ENCODE peak calls at places on chromosomes 11 and 22, in five cellular contexts. Y is HCT116; R is upper lobe of right lung; S is adrenal gland; T is naive thymus-derived CD4-positive, alpha-beta T cell. C is an unnamed sample.

GRCh38 chr11:102220728-102221467 is 96.4 kb upstream of the BIRC3 start:
- DNase-seq in Y (no peak), T (no peak), S (no peak), R (no peak), C (no peak)

GRCh38 chr22:46326066-46326680 is 9.3 kb upstream of the TRMU start:
- DNase-seq in Y (no peak), S (no peak), T (no peak), R (no peak), C (no peak)

GRCh38 chr22:20968281-20968977 is 1.4 kb downstream of the AIFM3 start:
- DNase-seq in S (no peak), T (no peak), R (no peak), Y (no peak), C (no peak)

GRCh38 chr11:15108592-15109130 is 6.1 kb upstream of the INSC start:
- DNase-seq in Y (no peak), S (no peak), T (no peak), R (no peak), C (no peak)

GRCh38 chr11:117882539-117882938 is 6.1 kb upstream of the FXYD6 start:
- DNase-seq in R (no peak), Y (no peak), T (no peak), S (peak), C (no peak)

GRCh38 chr11:22976146-22976545 is 115.9 kb upstream of the CCDC179 start:
- DNase-seq in Y (no peak), S (peak), R (no peak), T (no peak), C (no peak)

GRCh38 chr11:67006029-67006884 is 16.7 kb upstream of the SYT12 start:
- DNase-seq in T (no peak), S (no peak), R (no peak), Y (peak), C (no peak)

GRCh38 chr11:122808494-122808893 is 29.8 kb upstream of the CRTAM start:
- DNase-seq in R (no peak), T (no peak), Y (no peak), S (no peak), C (peak)

GRCh38 chr11:36023922-36024321 is 80.1 kb downstream of the LDLRAD3 start:
- DNase-seq in R (no peak), T (no peak), S (no peak), Y (no peak), C (no peak)

GRCh38 chr11:118625976-118626375 is 18.6 kb downstream of the PHLDB1 start:
- DNase-seq in R (no peak), T (no peak), S (no peak), Y (no peak), C (no peak)

GRCh38 chr22:21014202-21015050 is 539 bp upstream of the P2RX6 start:
- DNase-seq in T (peak), R (peak), Y (peak), S (peak), C (peak)

GRCh38 chr11:65291613-65292012 is 23.1 kb upstream of the CDC42EP2 start:
- DNase-seq in T (no peak), Y (no peak), S (no peak), R (no peak), C (no peak)

GRCh38 chr11:803467-803742 is 1.6 kb downstream of the PIDD1 start:
- DNase-seq in Y (no peak), R (no peak), T (no peak), S (no peak), C (no peak)

GRCh38 chr22:47090591-47091240 is 328.3 kb downstream of the TBC1D22A start:
- DNase-seq in T (peak), R (no peak), S (peak), Y (no peak), C (peak)

GRCh38 chr11:122085264-122085663 is 30.8 kb downstream of the BLID start:
- DNase-seq in S (no peak), R (no peak), T (no peak), Y (no peak), C (no peak)

GRCh38 chr11:1302461-1303073 is 6.9 kb downstream of the TOLLIP start:
- DNase-seq in R (peak), T (no peak), S (peak), Y (no peak), C (no peak)

GRCh38 chr11:122668562-122669090 is 13.1 kb downstream of the UBASH3B start:
- DNase-seq in S (no peak), T (peak), R (no peak), Y (peak), C (no peak)

GRCh38 chr11:7020183-7020917 is at the start of the genes NLRP14 and ZNF214:
- DNase-seq in T (no peak), S (peak), R (peak), Y (peak), C (peak)

GRCh38 chr11:2963112-2963754 is 28.9 kb downstream of the NAP1L4 start:
- DNase-seq in S (no peak), T (no peak), R (no peak), Y (no peak), C (no peak)

GRCh38 chr11:125435461-125436238 is 60.4 kb downstream of the FEZ1 start:
- DNase-seq in Y (no peak), T (no peak), R (no peak), S (no peak), C (no peak)

GRCh38 chr11:76625787-76626186 is 44.8 kb downstream of the LRRC32 start:
- DNase-seq in S (peak), Y (no peak), T (no peak), R (no peak), C (no peak)

GRCh38 chr11:73270855-73271477 is 1.2 kb upstream of the P2RY6 start:
- DNase-seq in Y (no peak), T (no peak), S (peak), R (no peak), C (no peak)

GRCh38 chr11:1706634-1707400 is 9.8 kb downstream of the KRTAP5-6 start:
- DNase-seq in S (no peak), R (no peak), Y (no peak), T (peak), C (no peak)

GRCh38 chr11:19474211-19474610 is 233.5 kb upstream of the E2F8 start:
- DNase-seq in T (no peak), R (no peak), Y (no peak), S (no peak), C (no peak)

GRCh38 chr11:114321621-114322257 is 25.5 kb downstream of the NNMT start:
- DNase-seq in R (no peak), S (no peak), T (no peak), Y (no peak), C (peak)

GRCh38 chr22:30472994-30473720 is 1.3 kb upstream of the SEC14L3 start:
- DNase-seq in Y (no peak), R (no peak), T (no peak), S (no peak), C (no peak)

GRCh38 chr11:79160786-79161403 is 279.9 kb downstream of the TENM4 start:
- DNase-seq in T (no peak), R (no peak), Y (no peak), S (no peak), C (no peak)

GRCh38 chr11:61293869-61294716 is 1.0 kb downstream of the VWCE start:
- DNase-seq in Y (no peak), S (peak), T (no peak), R (peak), C (peak)

GRCh38 chr22:37817705-37818311 is 5.4 kb upstream of the GALR3 start:
- DNase-seq in R (peak), S (peak), T (peak), Y (no peak), C (peak)

GRCh38 chr11:118212131-118212725 is 12.6 kb downstream of the JAML start:
- DNase-seq in Y (no peak), R (peak), T (no peak), S (no peak), C (no peak)

GRCh38 chr22:36528336-36528735 is 630 bp downstream of the EIF3D start:
- DNase-seq in T (no peak), Y (no peak), R (no peak), S (no peak), C (no peak)

GRCh38 chr22:37304595-37305343 is 22.5 kb downstream of the CYTH4 start:
- DNase-seq in R (no peak), Y (no peak), S (peak), T (no peak), C (no peak)

GRCh38 chr11:32829157-32829679 is 509 bp upstream of the PRRG4 start:
- DNase-seq in T (no peak), Y (no peak), S (no peak), R (no peak), C (no peak)

GRCh38 chr22:38406617-38407016 is 48.4 kb downstream of the KCNJ4 start:
- DNase-seq in R (no peak), S (no peak), Y (no peak), T (no peak), C (no peak)

GRCh38 chr11:134637091-134638015 is 225.3 kb upstream of the B3GAT1 start:
- DNase-seq in Y (no peak), T (no peak), R (no peak), S (peak), C (no peak)

GRCh38 chr22:46030241-46030880 is 53.4 kb upstream of the WNT7B start:
- DNase-seq in S (peak), T (no peak), R (peak), Y (no peak), C (peak)

GRCh38 chr11:30788849-30789248 is 202.7 kb upstream of the MPPED2 start:
- DNase-seq in R (no peak), T (no peak), Y (no peak), S (no peak), C (no peak)

GRCh38 chr11:30789270-30789669 is 203.1 kb upstream of the MPPED2 start:
- DNase-seq in S (no peak), T (no peak), R (no peak), Y (no peak), C (no peak)

DNA sequence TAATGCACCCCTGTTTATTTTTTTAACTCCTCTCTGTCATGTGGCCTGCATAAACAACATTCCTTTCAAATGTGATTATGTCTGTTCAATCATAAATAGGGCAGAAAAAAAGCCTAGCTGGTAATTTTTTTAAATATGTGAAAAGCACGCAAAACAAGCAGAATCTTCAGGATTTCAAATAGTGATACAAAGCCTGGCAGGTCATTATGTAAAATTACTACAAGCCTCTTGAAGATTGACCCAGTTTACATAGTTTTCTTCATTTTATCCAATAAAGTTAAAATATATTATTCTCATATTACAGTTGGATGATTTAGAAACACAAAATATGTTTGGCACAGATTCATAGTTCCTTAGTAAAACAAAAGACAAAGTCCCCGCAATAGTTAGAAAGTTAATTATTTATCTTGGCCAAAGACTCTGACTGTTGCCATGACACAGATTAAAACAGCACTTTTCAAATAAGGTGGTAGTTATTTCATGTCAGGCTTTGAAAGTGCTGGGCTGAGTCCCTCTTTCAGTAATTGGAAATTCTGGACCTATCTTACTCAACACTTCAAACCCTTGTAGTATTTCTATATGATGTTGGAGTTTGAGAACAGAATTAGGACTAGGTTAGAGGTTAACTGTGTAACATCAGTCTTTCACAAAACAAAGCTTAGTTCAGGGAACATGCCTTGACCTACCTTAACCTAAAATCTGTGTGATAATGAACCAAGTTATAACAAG is 200.4 kb upstream of the MPPED2 start:
- DNase-seq in Y (no peak), R (no peak), T (no peak), S (no peak), C (no peak)
- H3K27ac ChIP-seq in Y (no peak), R (no peak), T (no peak), S (no peak), C (no peak)

GRCh38 chr22:42561856-42562255 is 8.1 kb downstream of the SERHL2 start:
- DNase-seq in T (no peak), Y (no peak), R (no peak), S (no peak), C (no peak)

GRCh38 chr22:42562282-42562681 is 8.5 kb downstream of the SERHL2 start:
- DNase-seq in T (no peak), S (no peak), R (no peak), Y (no peak), C (no peak)

GRCh38 chr22:42564699-42565098 is 10.9 kb downstream of the SERHL2 start:
- DNase-seq in R (no peak), T (no peak), Y (no peak), S (no peak), C (no peak)

GRCh38 chr22:42560781-42561180 is 7.0 kb downstream of the SERHL2 start:
- DNase-seq in Y (no peak), T (no peak), R (no peak), S (no peak), C (no peak)

GRCh38 chr22:42562684-42563083 is 8.9 kb downstream of the SERHL2 start:
- DNase-seq in Y (no peak), S (no peak), T (no peak), R (no peak), C (no peak)
- H3K27ac ChIP-seq in Y (no peak), S (no peak), T (no peak), R (no peak), C (no peak)

DNA sequence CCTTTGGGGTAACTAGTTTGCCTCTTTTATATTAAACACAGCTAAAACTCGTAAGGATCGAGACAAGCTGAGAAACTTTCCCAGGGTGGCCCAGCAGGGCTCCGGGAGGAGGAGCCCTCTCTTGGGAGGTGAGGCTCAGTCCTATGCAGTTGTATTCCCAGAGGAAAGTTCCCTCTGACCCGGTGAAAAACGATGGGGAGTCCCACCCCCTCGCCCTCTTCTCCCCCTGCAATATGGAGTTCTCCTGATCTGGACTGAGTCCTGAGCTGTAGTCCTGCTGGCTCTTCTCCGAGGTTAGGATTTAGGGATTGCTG is 1.3 kb downstream of the NTM start:
- DNase-seq in S (no peak), Y (no peak), T (no peak), R (no peak), C (no peak)
- H3K27ac ChIP-seq in S (no peak), Y (no peak), T (no peak), R (no peak), C (no peak)

GRCh38 chr11:116471608-116472007 is 301.2 kb downstream of the BUD13 start:
- DNase-seq in T (no peak), R (no peak), S (no peak), Y (peak), C (no peak)
- H3K27ac ChIP-seq in T (no peak), R (no peak), S (no peak), Y (no peak), C (peak)

DNA sequence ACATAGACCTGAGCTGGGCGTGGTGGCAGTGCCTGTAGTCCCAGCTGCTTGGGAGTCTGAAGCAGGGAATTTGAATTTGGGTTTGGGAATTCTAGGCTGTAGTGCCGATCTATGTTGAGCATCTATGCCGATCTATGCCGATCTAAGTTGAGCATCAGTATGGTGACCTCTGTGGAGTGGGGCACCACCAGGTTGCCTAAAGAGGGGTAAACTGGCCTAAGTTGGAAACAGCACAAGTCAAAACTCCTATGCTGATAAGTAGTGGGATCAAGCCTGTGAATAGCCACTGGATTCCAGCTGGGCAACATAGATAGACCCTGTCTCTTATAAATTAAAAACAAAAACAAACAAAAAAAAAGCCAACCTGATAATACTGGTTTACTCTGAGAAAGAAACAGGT is 7.4 kb downstream of the WEE1 start:
- DNase-seq in S (no peak), Y (no peak), T (no peak), R (no peak), C (no peak)
- H3K27ac ChIP-seq in S (no peak), Y (no peak), T (no peak), R (no peak), C (no peak)

GRCh38 chr11:45179686-45180085 is 33.2 kb downstream of the PRDM11 start:
- DNase-seq in R (no peak), Y (no peak), S (no peak), T (no peak), C (no peak)

GRCh38 chr11:45180888-45181594 is 34.6 kb downstream of the PRDM11 start:
- DNase-seq in S (peak), R (peak), Y (peak), T (no peak), C (peak)

GRCh38 chr11:45178223-45178622 is 31.8 kb downstream of the PRDM11 start:
- DNase-seq in Y (no peak), T (no peak), R (no peak), S (no peak), C (no peak)

GRCh38 chr11:45180158-45180887 is 33.9 kb downstream of the PRDM11 start:
- DNase-seq in T (no peak), S (peak), Y (peak), R (peak), C (peak)

GRCh38 chr11:45178890-45179663 is 32.6 kb downstream of the PRDM11 start:
- DNase-seq in S (no peak), Y (no peak), R (no peak), T (no peak), C (no peak)
- H3K27ac ChIP-seq in S (peak), Y (peak), R (peak), T (no peak), C (peak)

C was measured in uterus.